ENCODE peak calls at places on chromosomes 7 and 10, in nine cellular contexts. R is hepatocyte, C is adrenal gland, K is PC-9, P is ovary, J is IMR-90, L is heart left ventricle, Z is fibroblast of lung, Q is uterus. M is an unnamed sample.
A peak's percentile ranks its signal among the peaks of the same experiment; 100 is the strongest.

GRCh38 chr10:8181496-8182174 is 127.1 kb downstream of the GATA3 start:
- DNase-seq in R (peak; percentile 33), C (no peak), K (no peak), P (no peak), J (no peak), L (no peak), Z (no peak), Q (no peak), M (no peak)

GRCh38 chr10:65798133-65798532 is 1127.7 kb upstream of the LRRTM3 start:
- DNase-seq in R (no peak), C (no peak), K (no peak), P (no peak), J (no peak), L (no peak), Z (no peak), Q (no peak), M (no peak)

GRCh38 chr10:103793429-103793828 is 61.9 kb downstream of the SH3PXD2A start:
- DNase-seq in R (no peak), C (no peak), K (no peak), P (no peak), J (no peak), L (no peak), Z (no peak), Q (no peak), M (no peak)

GRCh38 chr7:17774701-17775288 is 165.5 kb downstream of the SNX13 start:
- DNase-seq in R (no peak), C (no peak), K (no peak), P (no peak), J (peak; percentile 14), L (no peak), Z (peak; percentile 50), Q (no peak), M (no peak)

GRCh38 chr7:28677668-28678067 is 265.4 kb downstream of the CREB5 start:
- DNase-seq in R (no peak), C (no peak), K (no peak), P (no peak), J (no peak), L (no peak), Z (no peak), Q (no peak), M (no peak)

GRCh38 chr10:96587255-96588059 is 645 bp upstream of the TM9SF3 start:
- DNase-seq in R (no peak), C (peak; percentile 92), K (peak; percentile 56), P (no peak), J (peak; percentile 83), L (no peak), Z (peak; percentile 86), Q (peak; percentile 80), M (no peak)

GRCh38 chr10:21870849-21871248 is 132.7 kb downstream of the DNAJC1 start:
- DNase-seq in R (no peak), C (no peak), K (no peak), P (no peak), J (no peak), L (no peak), Z (no peak), Q (no peak), M (no peak)

GRCh38 chr10:12727832-12728215 is 273.7 kb downstream of the CCDC3 start:
- DNase-seq in R (peak; percentile 74), C (peak; percentile 61), K (no peak), P (no peak), J (no peak), L (no peak), Z (peak; percentile 73), Q (no peak), M (no peak)

GRCh38 chr7:81715984-81716588 is 53.8 kb downstream of the HGF start:
- DNase-seq in R (peak; percentile 17), C (no peak), K (no peak), P (no peak), J (peak; percentile 53), L (no peak), Z (peak; percentile 53), Q (no peak), M (no peak)

GRCh38 chr10:112454910-112455779 is 8.1 kb downstream of the VTI1A start:
- DNase-seq in R (no peak), C (no peak), K (no peak), P (no peak), J (no peak), L (no peak), Z (no peak), Q (no peak), M (no peak)

GRCh38 chr10:87836098-87836497 is 18.1 kb upstream of the ATAD1 start:
- DNase-seq in R (no peak), C (no peak), K (no peak), P (no peak), J (no peak), L (no peak), Z (no peak), Q (no peak), M (no peak)

GRCh38 chr10:42790835-42791234 is 8.2 kb downstream of the BMS1 start:
- DNase-seq in R (no peak), C (no peak), K (no peak), P (no peak), J (peak; percentile 59), L (no peak), Z (peak; percentile 81), Q (no peak), M (no peak)

GRCh38 chr10:42801135-42801534 is 18.5 kb downstream of the BMS1 start:
- DNase-seq in R (no peak), C (no peak), K (no peak), P (no peak), J (peak; percentile 21), L (no peak), Z (no peak), Q (no peak), M (no peak)

GRCh38 chr10:42795701-42796100 is 13.1 kb downstream of the BMS1 start:
- DNase-seq in R (no peak), C (no peak), K (no peak), P (no peak), J (no peak), L (no peak), Z (no peak), Q (no peak), M (no peak)
- H3K36me3 ChIP-seq in R (peaks cover 6% of the 10 kb centered on the region), C (peaks cover 92% of the 10 kb centered on the region), K (peaks cover 72% of the 10 kb centered on the region), P (no peaks in the 10 kb centered on the region), J (peaks cover 56% of the 10 kb centered on the region), L (peaks cover 98% of the 10 kb centered on the region), Z (peaks cover 12% of the 10 kb centered on the region), Q (no peaks in the 10 kb centered on the region), M (peaks cover 100% of the 10 kb centered on the region)

DNA sequence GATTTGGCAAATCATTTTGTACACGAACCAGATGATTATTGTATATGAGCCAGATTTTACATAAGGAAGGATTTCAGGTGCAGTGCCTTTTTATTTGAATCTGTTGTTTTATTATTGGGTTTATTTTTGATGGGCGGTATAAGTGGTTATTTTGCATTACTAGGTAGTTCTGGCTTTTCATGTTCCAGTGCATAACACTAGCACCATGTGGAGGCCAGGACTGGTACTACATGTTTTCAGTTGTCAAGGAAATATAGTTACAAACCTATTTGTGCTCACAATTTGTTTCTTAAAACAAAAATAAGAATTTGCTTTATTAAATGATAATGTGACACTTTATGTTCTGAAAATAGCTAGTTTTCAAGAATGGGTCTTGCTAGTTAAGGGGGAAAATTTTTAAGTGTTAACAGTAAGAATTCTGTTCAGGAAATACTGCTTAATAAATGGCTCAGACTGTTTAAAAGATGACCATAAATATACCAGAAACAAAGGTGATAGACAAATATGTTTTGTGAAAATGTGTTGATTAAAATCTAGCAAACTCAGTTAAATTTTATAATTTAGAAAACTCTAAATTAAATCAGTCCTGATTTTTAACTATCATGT is 7.1 kb upstream of the SEMA3E start:
- DNase-seq in R (peak; percentile 65), C (peak; percentile 57), K (no peak), P (no peak), J (peak; percentile 61), L (no peak), Z (peak; percentile 52), Q (no peak), M (no peak)
- H3K27me3 ChIP-seq in R (no peaks in the 10 kb centered on the region), C (no peaks in the 10 kb centered on the region), K (no peaks in the 10 kb centered on the region), P (no peaks in the 10 kb centered on the region), J (peaks cover 8% of the 10 kb centered on the region), L (no peaks in the 10 kb centered on the region), Z (no peaks in the 10 kb centered on the region), Q (no peaks in the 10 kb centered on the region), M (no peaks in the 10 kb centered on the region)

DNA sequence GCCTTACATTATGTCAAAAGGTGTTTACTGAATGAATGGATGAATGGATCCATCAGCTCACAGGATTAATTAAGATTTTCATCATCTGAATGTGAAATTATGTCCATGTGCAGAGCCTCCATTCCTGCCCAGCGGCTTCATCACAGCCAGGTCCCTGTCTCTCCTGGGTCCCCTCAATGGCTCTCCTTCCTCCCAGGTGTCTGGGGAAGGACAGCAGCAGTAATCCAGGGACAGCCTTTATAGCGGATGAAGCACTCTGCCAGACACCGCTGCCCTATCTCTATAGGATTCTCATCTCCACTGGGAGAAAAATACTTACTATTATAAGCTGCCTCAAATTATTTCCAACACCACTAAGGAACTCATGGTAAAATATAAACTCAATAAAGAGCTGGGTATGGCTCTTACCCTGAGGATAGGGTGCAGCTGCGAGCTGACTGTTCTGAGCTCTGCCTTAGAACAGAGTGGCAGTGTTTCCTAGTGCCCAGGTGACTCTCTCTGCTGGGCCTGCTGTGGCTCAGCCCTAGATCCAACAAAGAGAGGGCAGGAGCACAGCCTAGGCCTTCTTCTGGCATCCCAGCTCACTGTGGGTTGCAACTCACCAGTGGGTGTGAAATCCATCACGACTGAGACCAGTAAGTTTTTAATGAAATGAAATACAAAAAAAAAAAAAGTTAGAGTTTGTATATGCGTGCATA is 38.3 kb downstream of the GPRIN2 start:
- DNase-seq in R (no peak), C (peak; percentile 39), K (no peak), P (peak; percentile 19), J (no peak), L (peak; percentile 49), Z (no peak), Q (peak; percentile 7), M (no peak)
- TF ChIP-seq CTCF in R (no peak), C (no peak), K (no peak), P (no peak), J (no peak), L (no peak), Z (no peak), Q (no peak), M (no peak)

GRCh38 chr10:70066190-70066589 is 13.5 kb downstream of the MACROH2A2 start:
- DNase-seq in R (no peak), C (no peak), K (no peak), P (no peak), J (no peak), L (no peak), Z (no peak), Q (no peak), M (no peak)

GRCh38 chr10:70063418-70064098 is 10.9 kb downstream of the MACROH2A2 start:
- DNase-seq in R (no peak), C (no peak), K (no peak), P (no peak), J (no peak), L (no peak), Z (no peak), Q (no peak), M (no peak)

GRCh38 chr10:70055550-70055949 is 2.9 kb downstream of the MACROH2A2 start:
- DNase-seq in R (no peak), C (no peak), K (no peak), P (no peak), J (peak; percentile 54), L (no peak), Z (peak; percentile 44), Q (no peak), M (no peak)

GRCh38 chr10:70054902-70055301 is 2.3 kb downstream of the MACROH2A2 start:
- DNase-seq in R (no peak), C (no peak), K (no peak), P (no peak), J (no peak), L (no peak), Z (no peak), Q (no peak), M (no peak)

DNA sequence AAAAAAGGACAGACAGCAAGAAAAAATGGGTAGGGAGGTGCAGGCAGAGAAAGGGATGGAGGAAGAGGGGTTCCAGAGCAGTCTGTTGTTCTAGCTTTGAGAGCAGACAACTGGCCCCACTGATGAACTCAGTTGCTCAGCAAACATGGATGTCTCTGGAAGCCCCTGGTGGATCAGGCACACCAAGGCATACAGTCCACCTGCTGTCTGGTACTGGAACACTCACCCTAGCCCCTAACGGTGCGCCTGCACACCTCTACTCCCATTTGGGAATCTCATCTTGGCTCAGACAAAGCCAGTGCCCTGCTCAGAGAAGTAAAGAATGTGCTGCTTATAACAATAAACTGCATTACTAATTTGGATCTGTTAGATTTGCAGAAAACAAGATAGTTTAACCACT is 7.7 kb downstream of the MACROH2A2 start:
- DNase-seq in R (no peak), C (no peak), K (no peak), P (no peak), J (no peak), L (no peak), Z (no peak), Q (no peak), M (no peak)
- H3K36me3 ChIP-seq in R (no peaks in the 10 kb centered on the region), C (no peaks in the 10 kb centered on the region), K (no peaks in the 10 kb centered on the region), P (no peaks in the 10 kb centered on the region), J (no peaks in the 10 kb centered on the region), L (no peaks in the 10 kb centered on the region), Z (no peaks in the 10 kb centered on the region), Q (no peaks in the 10 kb centered on the region), M (peaks cover 7% of the 10 kb centered on the region)

M was measured in heart right ventricle.